ENCODE peak calls at places on chromosomes 5 and 9, in four cellular contexts. R is GM23338, A is HCT116, J is GM13977. B is an unnamed sample.
A peak's percentile ranks its signal among the peaks of the same experiment; 100 is the strongest.

GRCh38 chr9:91844170-91844569 is 105.9 kb downstream of the ROR2 start:
- DNase-seq in J (no peak), A (no peak), R (no peak), B (no peak)

GRCh38 chr9:136036050-136036449 is 59.0 kb downstream of the NACC2 start:
- DNase-seq in J (no peak), R (no peak), A (no peak), B (no peak)

GRCh38 chr9:97271292-97271691 is 36.2 kb upstream of the CCDC180 start:
- DNase-seq in R (peak; percentile 75), A (no peak), J (no peak), B (peak; percentile 75)

GRCh38 chr9:33719581-33720374 is 75.6 kb upstream of the PRSS3 start:
- DNase-seq in A (no peak), R (peak; percentile 79), J (peak; percentile 35), B (peak; percentile 83)

GRCh38 chr9:87267701-87268100 is 230.0 kb upstream of the DAPK1 start:
- DNase-seq in J (no peak), R (no peak), A (no peak), B (no peak)

GRCh38 chr9:4084440-4084818 is 215.4 kb downstream of the GLIS3 start:
- DNase-seq in J (no peak), R (no peak), A (no peak), B (no peak)

GRCh38 chr9:98488578-98489312 is 220.0 kb downstream of the GABBR2 start:
- DNase-seq in A (no peak), J (no peak), R (peak; percentile 40), B (no peak)

GRCh38 chr9:87944687-87945086 is 26.9 kb downstream of the SPATA31C1 start:
- DNase-seq in A (no peak), J (no peak), R (no peak), B (no peak)

GRCh38 chr5:77644443-77645157 is 6.1 kb upstream of the OTP start:
- DNase-seq in A (no peak), R (peak; percentile 84), J (peak; percentile 57), B (peak; percentile 69)

GRCh38 chr9:121559183-121559582 is 59.5 kb upstream of the GGTA1 start:
- DNase-seq in R (no peak), J (no peak), A (no peak), B (no peak)

GRCh38 chr9:672833-673232 is 168.7 kb upstream of the DMRT1 start:
- DNase-seq in R (no peak), A (no peak), J (no peak), B (no peak)

GRCh38 chr9:98021306-98022040 is 35.1 kb upstream of the NANS start:
- DNase-seq in R (no peak), A (no peak), J (no peak), B (peak; percentile 20)

GRCh38 chr9:136658849-136659535 is 3.7 kb upstream of the EGFL7 start:
- DNase-seq in A (no peak), J (no peak), R (no peak), B (no peak)

GRCh38 chr5:43338856-43339255 is 25.6 kb upstream of the HMGCS1 start:
- DNase-seq in J (no peak), A (no peak), R (no peak), B (no peak)

GRCh38 chr5:180290568-180291233 is 1.2 kb downstream of the MAPK9 start:
- DNase-seq in J (no peak), A (no peak), R (no peak), B (no peak)

GRCh38 chr5:127004721-127005120 is 25.6 kb downstream of the MARCHF3 start:
- DNase-seq in J (no peak), A (no peak), R (no peak), B (no peak)

GRCh38 chr5:1445895-1446601 is 808 bp upstream of the SLC6A3 start:
- DNase-seq in A (no peak), J (no peak), R (peak; percentile 65), B (no peak)

GRCh38 chr9:36443581-36443980 is 43.5 kb upstream of the RNF38 start:
- DNase-seq in J (no peak), A (no peak), R (no peak), B (no peak)

GRCh38 chr5:146111409-146111808 is 6.0 kb upstream of the PLAC8L1 start:
- DNase-seq in J (no peak), R (no peak), A (no peak), B (no peak)

GRCh38 chr9:20863910-20864309 is 167.5 kb downstream of the HACD4 start:
- DNase-seq in J (no peak), A (no peak), R (no peak), B (no peak)

GRCh38 chr9:108864446-108864845 is 2.4 kb downstream of the ACTL7A start:
- DNase-seq in A (no peak), J (no peak), R (peak; percentile 26), B (no peak)

GRCh38 chr5:159965031-159965837 is 43.7 kb upstream of the TTC1 start:
- DNase-seq in R (peak; percentile 85), A (peak; percentile 33), J (no peak), B (peak; percentile 80)

GRCh38 chr5:180116077-180116375 is 44.5 kb upstream of the RNF130 start:
- DNase-seq in J (no peak), R (no peak), A (no peak), B (peak; percentile 25)

GRCh38 chr5:882253-883185 is 10.1 kb downstream of the BRD9 start:
- DNase-seq in A (no peak), J (no peak), R (no peak), B (no peak)

GRCh38 chr9:38334234-38334633 is 58.3 kb upstream of the ALDH1B1 start:
- DNase-seq in A (no peak), J (no peak), R (peak; percentile 72), B (no peak)
- TF ChIP-seq CTCF in A (peak; percentile 43), J (peak; percentile 36), R (peak; percentile 84), B (peak; percentile 77)

DNA sequence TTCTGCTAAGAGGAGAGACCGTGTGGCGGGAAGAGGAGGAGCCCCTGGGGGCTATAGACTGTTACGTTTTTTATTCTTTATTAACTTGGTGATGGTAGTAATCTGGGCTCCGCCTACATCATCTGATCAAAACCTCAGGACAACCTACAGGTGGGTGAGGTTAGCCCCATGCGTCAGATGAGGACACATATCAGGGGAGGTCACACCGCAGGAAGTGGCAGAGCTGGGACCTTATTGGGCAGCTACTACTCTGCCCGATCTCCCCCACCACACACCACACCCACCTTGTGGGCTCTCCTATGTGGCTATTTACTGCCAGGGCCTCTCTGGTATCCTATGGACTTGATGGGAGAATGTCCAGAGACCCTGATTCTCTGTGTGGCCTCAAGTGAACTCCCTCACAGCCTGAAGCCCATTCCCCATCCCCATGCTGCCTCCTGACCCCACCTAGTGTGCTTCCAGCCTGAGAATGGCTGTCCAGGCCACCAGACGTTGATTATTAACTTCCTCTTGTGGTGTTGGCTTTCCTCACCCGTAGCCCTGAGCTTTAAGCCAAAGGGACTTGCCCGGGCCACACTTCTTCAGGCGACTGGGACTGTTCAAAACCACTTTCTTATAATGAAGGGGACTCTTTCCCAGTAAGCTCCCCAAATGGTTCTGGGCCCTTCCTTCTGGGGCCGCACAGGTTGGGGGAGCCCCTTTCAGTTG is 8.2 kb downstream of the UNC5A start:
- DNase-seq in A (peak; percentile 40), J (peak; percentile 70), R (no peak), B (peak; percentile 57)
- TF ChIP-seq CTCF in A (no peak), J (no peak), R (no peak), B (no peak)

GRCh38 chr5:36571643-36572042 is 34.8 kb upstream of the SLC1A3 start:
- DNase-seq in R (no peak), A (no peak), J (no peak), B (no peak)
- TF ChIP-seq CTCF in R (no peak), A (no peak), J (no peak), B (no peak)

DNA sequence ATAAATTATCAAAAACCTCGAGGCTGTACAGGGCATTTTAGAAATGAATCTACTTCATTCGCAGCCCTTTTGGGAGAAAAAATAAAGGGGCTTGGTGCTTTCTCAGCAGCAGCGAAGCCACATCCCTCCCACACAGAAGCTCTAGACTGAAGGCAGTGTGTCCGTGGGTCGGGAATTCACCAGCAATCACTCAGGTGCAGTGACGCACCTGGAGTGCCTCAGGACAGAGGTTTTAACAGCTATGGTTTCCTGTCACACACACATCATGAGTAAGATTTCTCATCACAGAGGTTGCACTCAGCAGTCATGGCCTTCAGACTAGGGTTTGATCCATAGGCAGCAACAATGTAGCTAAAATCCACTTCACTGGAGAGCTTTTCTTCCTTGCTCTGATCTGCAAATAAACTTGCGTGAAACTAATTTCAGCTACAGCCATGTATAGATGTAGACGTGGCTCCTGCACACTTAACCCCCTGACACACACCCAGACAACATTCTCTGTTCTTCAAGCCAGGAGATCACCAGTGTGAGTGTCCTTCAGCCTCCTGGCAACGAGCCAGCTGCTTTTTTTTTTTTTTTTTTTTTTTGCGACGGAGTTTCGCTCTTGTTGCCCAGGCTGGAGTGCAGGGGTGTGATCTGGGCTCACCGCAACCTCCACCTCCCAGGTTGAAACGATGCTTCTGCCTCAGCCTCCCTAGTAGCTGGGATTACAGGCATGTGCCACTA is 34.8 kb downstream of the DYNC2I2 start:
- DNase-seq in A (no peak), R (no peak), J (no peak), B (no peak)
- TF ChIP-seq CTCF in A (no peak), R (no peak), J (no peak), B (no peak)

DNA sequence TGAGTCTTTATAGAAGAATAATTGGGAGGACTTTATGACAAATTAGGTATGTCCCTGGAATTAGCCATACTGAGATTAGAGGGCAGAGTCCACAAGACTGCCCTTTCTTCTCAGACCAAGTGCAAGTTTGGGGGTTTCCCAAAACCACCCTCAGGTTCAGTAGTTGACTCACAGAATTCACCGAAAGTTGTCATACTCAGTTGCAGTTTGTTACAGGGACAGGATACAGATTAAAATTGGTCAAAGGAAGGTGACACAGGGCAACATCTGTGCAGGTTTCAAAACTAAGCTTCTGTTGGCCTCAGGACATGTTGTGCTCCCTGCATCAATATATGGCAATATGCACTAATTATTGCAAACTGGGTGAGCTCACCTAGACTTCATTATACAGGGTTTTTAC is 3.8 kb downstream of the RANBP17 start:
- DNase-seq in R (no peak), J (peak; percentile 22), A (no peak), B (no peak)
- TF ChIP-seq CTCF in R (no peak), J (no peak), A (no peak), B (no peak)

GRCh38 chr5:133460172-133460758 is 152.1 kb downstream of the FSTL4 start:
- DNase-seq in R (peak; percentile 77), J (peak; percentile 60), A (peak; percentile 19), B (peak; percentile 79)
- TF ChIP-seq CTCF in R (peak; percentile 98), J (peak; percentile 81), A (peak; percentile 98), B (peak; percentile 97)

GRCh38 chr5:75167345-75167744 is 69.3 kb downstream of the ANKRD31 start:
- DNase-seq in R (peak; percentile 77), A (peak; percentile 33), J (peak; percentile 4), B (peak; percentile 36)
- TF ChIP-seq CTCF in R (peak; percentile 43), A (peak; percentile 67), J (no peak), B (peak; percentile 64)

GRCh38 chr5:147339313-147339712 is 104.5 kb downstream of the STK32A start:
- DNase-seq in R (no peak), J (no peak), A (no peak), B (no peak)
- TF ChIP-seq CTCF in R (peak; percentile 49), J (peak; percentile 10), A (peak; percentile 29), B (peak; percentile 31)